ENCODE peak calls at places on chromosomes 5 and 9, in nine cellular contexts. H, B, C, F, X, L, I, E and Q are unnamed samples.

GRCh38 chr9:121725008-121725795 is 73.8 kb downstream of the DAB2IP start:
- DNase-seq in H (peak; percentile 94), B (peak; percentile 100), C (peak; percentile 100), F (peak; percentile 99), X (no peak), L (no peak), I (peak; percentile 98), E (peak; percentile 89), Q (no peak)

GRCh38 chr9:92350129-92350739 is 24.5 kb downstream of the CENPP start:
- DNase-seq in H (no peak), B (peak; percentile 74), C (peak; percentile 70), F (peak; percentile 70), X (no peak), L (no peak), I (no peak), E (no peak), Q (peak; percentile 13)

GRCh38 chr5:175464414-175465233 is 13.7 kb upstream of the SFXN1 start:
- DNase-seq in H (peak; percentile 59), B (peak; percentile 36), C (peak; percentile 59), F (peak; percentile 41), X (peak; percentile 68), L (peak; percentile 16), I (no peak), E (peak; percentile 36), Q (peak; percentile 69)

GRCh38 chr5:156800982-156801381 is 49.1 kb upstream of the PPP1R2B start:
- DNase-seq in H (no peak), B (no peak), C (no peak), F (no peak), X (peak; percentile 64), L (no peak), I (no peak), E (no peak), Q (no peak)

GRCh38 chr5:68891718-68892117 is 202.1 kb upstream of the SLC30A5 start:
- DNase-seq in H (no peak), B (no peak), C (no peak), F (no peak), X (no peak), L (no peak), I (no peak), E (no peak), Q (no peak)

GRCh38 chr9:38009035-38009501 is 60.0 kb downstream of the SHB start:
- DNase-seq in H (no peak), B (no peak), C (peak; percentile 12), F (no peak), X (no peak), L (no peak), I (no peak), E (no peak), Q (no peak)

GRCh38 chr5:96968614-96969013 is 32.7 kb downstream of the LNPEP start:
- DNase-seq in H (no peak), B (peak; percentile 28), C (no peak), F (no peak), X (no peak), L (no peak), I (no peak), E (no peak), Q (no peak)

GRCh38 chr5:64811050-64811640 is 42.4 kb downstream of the CWC27 start:
- DNase-seq in H (no peak), B (peak; percentile 81), C (peak; percentile 77), F (peak; percentile 82), X (peak; percentile 60), L (no peak), I (no peak), E (no peak), Q (peak; percentile 50)

GRCh38 chr5:150263801-150264621 is 25.6 kb downstream of the CAMK2A start:
- DNase-seq in H (peak; percentile 69), B (peak; percentile 90), C (peak; percentile 92), F (peak; percentile 84), X (no peak), L (no peak), I (peak; percentile 65), E (peak; percentile 80), Q (no peak)

GRCh38 chr5:43312699-43313034 is 545 bp downstream of the HMGCS1 start:
- DNase-seq in H (no peak), B (no peak), C (no peak), F (no peak), X (no peak), L (no peak), I (no peak), E (no peak), Q (no peak)

GRCh38 chr9:97128919-97129318 is 90.0 kb upstream of the CTSV start:
- DNase-seq in H (no peak), B (no peak), C (no peak), F (no peak), X (no peak), L (no peak), I (no peak), E (no peak), Q (no peak)

GRCh38 chr9:109335929-109336328 is 15.1 kb upstream of the EPB41L4B start:
- DNase-seq in H (no peak), B (no peak), C (no peak), F (no peak), X (no peak), L (no peak), I (no peak), E (no peak), Q (no peak)

GRCh38 chr5:172450861-172451695 is 3.2 kb downstream of the SH3PXD2B start:
- DNase-seq in H (no peak), B (no peak), C (peak; percentile 70), F (peak; percentile 72), X (peak; percentile 60), L (peak; percentile 18), I (no peak), E (peak; percentile 36), Q (no peak)

GRCh38 chr9:2158111-2158610 is 143.0 kb downstream of the SMARCA2 start:
- DNase-seq in H (peak; percentile 70), B (peak; percentile 67), C (peak; percentile 80), F (peak; percentile 89), X (peak; percentile 39), L (peak; percentile 31), I (peak; percentile 59), E (peak; percentile 25), Q (peak; percentile 54)
- H3K4me3 ChIP-seq in H (no peak overlapping the region), B (peak overlapping the region; percentile 41), C (peak overlapping the region; percentile 76), F (peak overlapping the region; percentile 26), X (peak overlapping the region; percentile 38), L (peak overlapping the region; percentile 52), I (peak overlapping the region; percentile 72), E (peak overlapping the region; percentile 21), Q (peak overlapping the region; percentile 19)

DNA sequence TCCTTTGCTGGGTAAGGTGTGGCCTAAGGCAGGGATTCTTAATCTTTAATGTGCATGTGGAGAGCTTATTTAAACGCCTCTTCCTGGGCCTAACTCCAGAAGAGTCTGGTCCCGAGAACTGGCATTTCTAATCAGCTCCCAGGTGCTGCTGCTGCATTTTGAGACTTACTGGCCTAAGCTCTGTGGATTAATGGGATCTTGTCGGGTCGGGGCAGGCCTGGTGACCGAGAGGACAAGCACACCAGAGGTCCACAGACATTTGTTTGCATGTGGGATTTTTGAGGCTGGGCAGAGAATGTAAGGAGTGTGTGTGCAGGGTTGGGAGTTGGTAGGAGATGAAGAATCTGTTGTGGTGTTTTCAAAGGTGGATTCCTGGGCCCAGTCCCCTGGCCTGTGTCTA is 95.0 kb upstream of the DAP start:
- DNase-seq in H (no peak), B (no peak), C (no peak), F (no peak), X (peak; percentile 33), L (no peak), I (no peak), E (no peak), Q (no peak)
- H3K27ac ChIP-seq in H (no peak overlapping the region), B (no peak overlapping the region), C (no peak overlapping the region), F (no peak overlapping the region), X (no peak overlapping the region), L (no peak overlapping the region), I (no peak overlapping the region), E (no peak overlapping the region), Q (no peak overlapping the region)

DNA sequence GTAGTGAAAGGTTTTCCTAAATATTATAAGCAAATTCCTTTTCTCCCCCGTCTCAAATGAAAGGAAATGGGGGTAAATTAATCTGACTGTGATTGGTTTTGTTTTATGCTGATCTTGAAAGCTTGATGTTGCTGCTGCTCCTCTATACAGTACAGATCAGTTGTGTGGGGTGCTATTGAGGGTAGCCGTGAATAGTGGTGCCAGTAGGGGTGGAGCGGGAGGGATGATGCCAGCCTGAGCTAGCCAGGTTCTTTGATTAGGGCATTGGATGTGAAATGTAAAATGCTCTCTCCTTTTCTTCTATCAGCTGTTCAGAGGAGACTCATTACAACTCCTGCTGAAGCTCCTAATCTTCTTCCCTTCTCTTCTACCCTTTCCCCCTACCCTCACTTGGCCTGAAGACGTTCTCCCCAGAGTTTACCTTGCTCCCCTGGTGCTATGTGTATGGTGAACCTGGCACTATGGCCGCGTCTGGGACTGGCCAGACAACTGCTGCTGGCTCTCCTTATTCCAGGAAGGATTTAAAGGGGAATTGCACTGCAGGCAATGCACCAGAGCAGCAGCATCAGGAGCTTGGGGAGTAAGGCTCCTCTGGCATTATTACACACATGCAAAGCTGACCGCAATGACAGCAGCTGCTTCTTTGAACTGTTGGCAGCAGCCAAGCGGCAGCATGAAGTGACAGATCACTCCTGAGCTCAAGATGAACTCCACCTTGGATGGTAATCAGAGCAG is 564 bp downstream of the GPR21 start:
- DNase-seq in H (no peak), B (peak; percentile 12), C (no peak), F (no peak), X (no peak), L (no peak), I (peak; percentile 75), E (no peak), Q (no peak)
- H3K4me3 ChIP-seq in H (no peak overlapping the region), B (no peak overlapping the region), C (no peak overlapping the region), F (no peak overlapping the region), X (peak overlapping the region; percentile 25), L (no peak overlapping the region), I (peak overlapping the region; percentile 34), E (no peak overlapping the region), Q (no peak overlapping the region)

GRCh38 chr5:37945446-37945845 is 105.6 kb upstream of the GDNF start:
- DNase-seq in H (no peak), B (no peak), C (no peak), F (no peak), X (no peak), L (no peak), I (no peak), E (no peak), Q (no peak)

GRCh38 chr5:37938861-37939260 is 99.0 kb upstream of the GDNF start:
- DNase-seq in H (no peak), B (no peak), C (no peak), F (no peak), X (no peak), L (no peak), I (no peak), E (no peak), Q (no peak)

GRCh38 chr5:37938086-37938852 is 98.4 kb upstream of the GDNF start:
- DNase-seq in H (no peak), B (no peak), C (no peak), F (no peak), X (peak; percentile 58), L (no peak), I (no peak), E (no peak), Q (no peak)

DNA sequence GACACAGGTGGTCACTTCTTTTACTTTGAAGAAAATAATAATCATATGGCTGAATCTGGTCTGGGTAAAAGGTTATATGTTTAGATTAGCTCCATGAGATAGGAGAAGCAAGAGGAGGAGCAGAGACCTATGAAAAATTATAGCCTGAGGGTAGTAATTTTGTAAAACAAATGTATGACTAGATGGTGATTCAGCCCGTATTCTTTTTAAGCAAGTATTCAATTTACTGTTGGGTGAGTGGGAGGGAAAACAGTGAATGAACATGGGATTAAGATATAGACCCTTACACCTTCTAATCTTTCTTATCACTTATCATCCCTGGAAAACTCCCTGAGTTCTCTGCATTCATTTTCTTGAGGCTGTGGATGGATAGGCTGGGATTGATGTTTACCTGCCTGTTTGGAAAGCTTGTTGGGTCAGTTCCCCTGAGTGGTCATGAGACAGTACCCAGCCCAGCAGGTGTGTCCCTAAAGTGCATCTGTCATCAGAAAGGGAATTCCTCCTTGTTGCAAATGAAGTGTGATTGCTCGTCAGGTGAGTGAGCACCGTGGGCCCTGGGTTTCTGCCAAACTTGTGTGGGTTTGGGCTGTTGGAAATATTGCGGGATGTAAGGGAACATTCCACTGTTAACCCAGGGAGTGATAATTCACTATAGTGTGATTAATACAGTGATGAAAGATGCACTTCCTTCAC is 101.2 kb upstream of the GDNF start:
- DNase-seq in H (no peak), B (no peak), C (peak; percentile 38), F (no peak), X (no peak), L (no peak), I (no peak), E (no peak), Q (no peak)
- H3K27ac ChIP-seq in H (no peak overlapping the region), B (no peak overlapping the region), C (no peak overlapping the region), F (no peak overlapping the region), X (no peak overlapping the region), L (no peak overlapping the region), I (no peak overlapping the region), E (no peak overlapping the region), Q (no peak overlapping the region)